ENCODE peak calls at places on chromosomes 6 and 20, in ten cellular contexts. A is left lung, Z is choroid plexus epithelial cell, P is fibroblast of the aortic adventitia, S is A549, B is testis, Q is upper lobe of left lung, G is WERI-Rb-1, M is mucosa of descending colon, L is BJ. N is an unnamed sample.

GRCh38 chr20:63092660-63093215 is 86.0 kb upstream of the BHLHE23 start:
- DNase-seq in Z (no peak), S (no peak), G (peak; percentile 6), L (no peak), A (no peak), M (peak; percentile 3), P (no peak), Q (peak; percentile 75), B (peak; percentile 10), N (no peak)

GRCh38 chr6:89386917-89387491 is 25.1 kb downstream of the RRAGD start:
- DNase-seq in Q (no peak), P (no peak), Z (no peak), L (no peak), M (no peak), G (no peak), A (no peak), S (no peak), B (no peak), N (no peak)

GRCh38 chr6:89438248-89438647 is 5.3 kb downstream of the ANKRD6 start:
- DNase-seq in Z (no peak), S (no peak), A (no peak), M (no peak), B (no peak), L (no peak), Q (no peak), G (no peak), P (no peak), N (no peak)

GRCh38 chr6:121826156-121826810 is 390.8 kb downstream of the GJA1 start:
- DNase-seq in M (no peak), Q (no peak), L (peak; percentile 56), S (peak; percentile 35), Z (peak; percentile 90), A (no peak), B (no peak), P (peak; percentile 95), G (no peak), N (peak; percentile 99)

GRCh38 chr6:56833127-56833791 is 121.6 kb upstream of the BEND6 start:
- DNase-seq in A (no peak), L (no peak), M (no peak), G (no peak), P (no peak), S (no peak), B (no peak), Q (no peak), Z (no peak), N (no peak)

GRCh38 chr20:14065774-14066173 is 70.5 kb downstream of the MACROD2 start:
- DNase-seq in M (no peak), A (no peak), P (no peak), B (no peak), S (no peak), G (no peak), Q (no peak), Z (no peak), L (no peak), N (no peak)

GRCh38 chr20:63850689-63851547 is 10.4 kb upstream of the ABHD16B start:
- DNase-seq in Z (no peak), L (no peak), M (no peak), S (no peak), P (no peak), G (no peak), A (no peak), Q (peak; percentile 51), B (no peak), N (no peak)

GRCh38 chr6:626236-626635 is 30.7 kb downstream of the HUS1B start:
- DNase-seq in Z (peak; percentile 50), M (no peak), S (no peak), L (no peak), A (no peak), P (no peak), G (no peak), B (no peak), Q (no peak), N (no peak)

GRCh38 chr20:17631576-17632319 is 50.3 kb downstream of the RRBP1 start:
- DNase-seq in Q (no peak), L (no peak), S (no peak), M (peak; percentile 53), P (no peak), B (no peak), Z (no peak), G (no peak), A (no peak), N (no peak)

GRCh38 chr6:77403424-77403823 is 59.9 kb downstream of the HTR1B start:
- DNase-seq in Q (no peak), A (no peak), B (no peak), L (peak; percentile 29), G (no peak), S (no peak), M (no peak), P (peak; percentile 23), Z (peak; percentile 50), N (peak; percentile 57)

GRCh38 chr6:136149311-136149710 is 100.8 kb downstream of the MTFR2 start:
- DNase-seq in Z (no peak), G (no peak), Q (no peak), S (no peak), B (no peak), M (no peak), L (peak; percentile 23), P (no peak), A (no peak), N (no peak)

GRCh38 chr6:79467716-79468115 is 69.5 kb downstream of the LCA5 start:
- DNase-seq in G (no peak), S (no peak), M (no peak), L (no peak), B (no peak), P (peak; percentile 9), Q (no peak), A (no peak), Z (peak; percentile 36), N (no peak)

GRCh38 chr20:3622411-3622810 is 40.8 kb downstream of the GFRA4 start:
- DNase-seq in A (no peak), L (no peak), Z (no peak), M (no peak), S (no peak), P (no peak), B (no peak), Q (no peak), G (no peak), N (no peak)

GRCh38 chr20:3616250-3616649 is 46.9 kb downstream of the GFRA4 start:
- DNase-seq in S (no peak), M (no peak), A (peak; percentile 77), P (peak; percentile 22), Q (no peak), G (no peak), Z (peak; percentile 14), L (peak; percentile 14), B (no peak), N (no peak)

GRCh38 chr20:3621111-3621510 is 42.1 kb downstream of the GFRA4 start:
- DNase-seq in G (no peak), M (no peak), B (no peak), Q (no peak), S (no peak), P (no peak), Z (no peak), A (no peak), L (no peak), N (no peak)
- TF ChIP-seq CTCF in G (no peak), M (no peak), B (no peak), Q (no peak), S (no peak), P (no peak), Z (peak; percentile 17), A (no peak), L (no peak), N (no peak)

GRCh38 chr20:11907621-11908020 is 10.1 kb upstream of the BTBD3 start:
- DNase-seq in A (no peak), G (no peak), B (no peak), P (no peak), Z (no peak), Q (no peak), L (no peak), M (no peak), S (no peak), N (peak; percentile 89)

GRCh38 chr20:11912664-11913415 is 4.9 kb upstream of the BTBD3 start:
- DNase-seq in Z (no peak), L (no peak), Q (no peak), B (no peak), S (no peak), A (no peak), M (no peak), G (no peak), P (no peak), N (peak; percentile 83)

GRCh38 chr20:11917663-11918062 is at the start of gene BTBD3:
- DNase-seq in Z (peak; percentile 86), P (peak; percentile 78), S (no peak), B (peak; percentile 80), Q (no peak), L (no peak), G (peak; percentile 62), M (peak; percentile 47), A (peak; percentile 37), N (peak; percentile 77)

GRCh38 chr20:11906626-11907480 is 10.8 kb upstream of the BTBD3 start:
- DNase-seq in B (no peak), S (no peak), L (no peak), G (no peak), M (no peak), P (no peak), Z (no peak), A (no peak), Q (no peak), N (peak; percentile 96)

DNA sequence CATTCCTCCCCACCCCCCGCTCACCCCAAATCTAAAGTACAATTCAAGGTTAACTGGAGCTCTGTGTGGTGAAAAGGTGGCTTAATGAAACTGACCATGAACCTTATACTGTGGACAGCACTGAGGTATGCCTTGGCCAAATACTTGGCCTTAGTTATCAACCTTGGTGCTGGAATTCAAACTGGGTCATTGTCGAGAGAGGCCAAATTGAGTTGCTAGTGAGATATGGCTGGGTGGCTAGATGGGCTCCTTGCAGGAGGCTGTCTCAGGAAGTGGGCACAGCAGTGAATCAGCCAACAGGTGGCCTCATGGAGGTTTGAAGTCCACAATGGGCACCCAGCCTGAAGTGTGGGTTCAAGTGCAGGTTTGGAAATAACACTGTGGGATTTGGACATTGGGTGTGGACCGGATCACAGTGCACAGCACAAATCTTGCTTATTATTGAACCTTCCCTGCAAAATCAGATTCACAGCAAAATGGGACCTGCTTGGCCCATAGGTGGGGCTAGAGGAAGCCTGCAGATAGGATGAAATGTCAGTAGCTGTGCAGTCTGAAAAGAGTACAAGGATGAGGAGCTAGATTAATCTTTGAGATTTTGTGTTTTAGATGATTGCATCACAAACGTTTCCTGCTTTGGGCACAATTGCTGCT is 5.6 kb upstream of the BTBD3 start:
- DNase-seq in B (no peak), M (no peak), P (peak; percentile 33), L (no peak), A (no peak), Z (peak; percentile 51), G (peak; percentile 27), Q (no peak), S (peak; percentile 28), N (peak; percentile 37)
- TF ChIP-seq CTCF in B (no peak), M (peak; percentile 27), P (peak; percentile 47), L (peak; percentile 46), A (peak; percentile 35), Z (peak; percentile 74), G (peak; percentile 62), Q (no peak), S (peak; percentile 39), N (peak; percentile 61)

GRCh38 chr20:57223648-57224489 is 42.6 kb downstream of the BMP7 start:
- DNase-seq in Q (peak; percentile 69), B (peak; percentile 30), L (no peak), A (no peak), S (no peak), Z (no peak), P (peak; percentile 6), M (peak; percentile 33), G (no peak), N (no peak)
- TF ChIP-seq CTCF in Q (no peak), B (no peak), L (peak; percentile 21), A (no peak), S (no peak), Z (no peak), P (no peak), M (no peak), G (peak; percentile 53), N (no peak)

GRCh38 chr20:47674145-47674544 is 111.1 kb downstream of the SULF2 start:
- DNase-seq in Z (no peak), B (no peak), S (no peak), Q (peak; percentile 63), M (no peak), A (no peak), P (no peak), G (no peak), L (no peak), N (no peak)
- TF ChIP-seq CTCF in Z (no peak), B (no peak), S (no peak), Q (no peak), M (no peak), A (no peak), P (no peak), G (no peak), L (no peak), N (no peak)

N was measured in bronchial epithelial cell.